ENCODE peak calls at places on chromosomes 4 and X, in four cellular contexts. One of them, this sample, is unnamed.

GRCh38 chr4:177266492-177266891 is 43.2 kb upstream of the NEIL3 start:
- DNase-seq in K562: no peak
- DNase-seq in GM12878: no peak
- DNase-seq in HepG2: no peak
- DNase-seq in this sample: no peak

GRCh38 chr4:15552557-15553362 is 83.1 kb downstream of the CC2D2A start:
- DNase-seq in K562: no peak
- DNase-seq in GM12878: no peak
- DNase-seq in HepG2: no peak
- DNase-seq in this sample: no peak

GRCh38 chr4:87153078-87153477 is 67.3 kb downstream of the KLHL8 start:
- DNase-seq in GM12878: no peak
- DNase-seq in K562: no peak
- DNase-seq in HepG2: no peak
- DNase-seq in this sample: no peak

GRCh38 chrX:136059350-136059749 is 74.1 kb downstream of the SLC9A6 start:
- DNase-seq in K562: no peak
- DNase-seq in HepG2: no peak
- DNase-seq in GM12878: no peak
- DNase-seq in this sample: no peak

GRCh38 chrX:103554687-103555417 is 30.5 kb upstream of the TCEAL4 start:
- DNase-seq in GM12878: no peak
- DNase-seq in HepG2: no peak
- DNase-seq in K562: peak; percentile 78
- DNase-seq in this sample: peak; percentile 88

GRCh38 chrX:70030242-70030823 is 19.4 kb downstream of the AWAT2 start:
- DNase-seq in HepG2: peak; percentile 7
- DNase-seq in K562: peak; percentile 53
- DNase-seq in GM12878: no peak
- DNase-seq in this sample: peak; percentile 77

GRCh38 chr4:176498857-176499256 is 179.1 kb downstream of the SPCS3 start:
- DNase-seq in K562: no peak
- DNase-seq in HepG2: no peak
- DNase-seq in GM12878: no peak
- DNase-seq in this sample: no peak

GRCh38 chr4:151692443-151692782 is 68.4 kb downstream of the GATB start:
- DNase-seq in GM12878: no peak
- DNase-seq in K562: no peak
- DNase-seq in HepG2: no peak
- DNase-seq in this sample: no peak

GRCh38 chr4:108725457-108725856 is 37.4 kb downstream of the ETNPPL start:
- DNase-seq in GM12878: no peak
- DNase-seq in HepG2: no peak
- DNase-seq in K562: no peak
- DNase-seq in this sample: no peak

GRCh38 chrX:10579018-10579752 is 41.2 kb downstream of the MID1 start:
- DNase-seq in HepG2: peak; percentile 62
- DNase-seq in GM12878: no peak
- DNase-seq in K562: no peak
- DNase-seq in this sample: no peak

GRCh38 chr4:38128478-38129451 is 168.6 kb downstream of the PTTG2 start:
- DNase-seq in K562: no peak
- DNase-seq in GM12878: peak; percentile 95
- DNase-seq in HepG2: peak; percentile 91
- DNase-seq in this sample: no peak

GRCh38 chr4:119080721-119081541 is 54.7 kb upstream of the MYOZ2 start:
- DNase-seq in GM12878: no peak
- DNase-seq in HepG2: peak; percentile 96
- DNase-seq in K562: no peak
- DNase-seq in this sample: no peak

GRCh38 chrX:79415056-79415455 is 47.9 kb upstream of the ITM2A start:
- DNase-seq in GM12878: no peak
- DNase-seq in HepG2: no peak
- DNase-seq in K562: no peak
- DNase-seq in this sample: no peak

GRCh38 chrX:133985164-133986007 is at the start of gene GPC3:
- DNase-seq in GM12878: no peak
- DNase-seq in HepG2: peak; percentile 73
- DNase-seq in K562: peak; percentile 24
- DNase-seq in this sample: peak; percentile 85

GRCh38 chr4:145881991-145882390 is 56.6 kb downstream of the ZNF827 start:
- DNase-seq in GM12878: no peak
- DNase-seq in HepG2: no peak
- DNase-seq in K562: no peak
- DNase-seq in this sample: no peak
- TF ChIP-seq TARDBP in GM12878: no peak
- TF ChIP-seq TARDBP in HepG2: no peak
- TF ChIP-seq TARDBP in K562: no peak
- TF ChIP-seq TARDBP in this sample: no peak

DNA sequence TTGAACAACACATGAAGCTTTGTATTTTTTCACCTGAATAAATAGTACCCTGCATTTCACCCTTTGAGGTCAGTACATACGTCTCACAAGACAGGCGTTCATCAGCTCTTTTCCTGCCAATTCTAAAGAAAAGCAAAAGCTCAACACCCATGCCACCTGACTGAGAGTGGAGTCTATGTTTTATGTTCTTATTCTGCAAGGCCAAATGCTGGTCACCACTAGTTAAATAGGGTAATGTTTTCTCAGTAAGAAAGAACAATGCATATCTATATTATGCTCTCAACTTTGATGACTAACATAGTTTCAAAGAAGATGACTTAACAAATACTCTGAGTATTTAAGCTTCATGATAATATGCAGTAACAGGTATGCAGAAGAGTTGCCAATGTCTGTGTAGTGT is 336.3 kb upstream of the BMP3 start:
- DNase-seq in GM12878: no peak
- DNase-seq in K562: no peak
- DNase-seq in HepG2: peak; percentile 5
- DNase-seq in this sample: no peak
- TF ChIP-seq FOXM1 in GM12878: no peak
- TF ChIP-seq FOXM1 in K562: no peak
- TF ChIP-seq FOXM1 in HepG2: no peak
- TF ChIP-seq FOXM1 in this sample: no peak

GRCh38 chr4:139585468-139585867 is 29.4 kb upstream of the SETD7 start:
- DNase-seq in K562: no peak
- DNase-seq in GM12878: no peak
- DNase-seq in HepG2: no peak
- DNase-seq in this sample: no peak

GRCh38 chr4:139589619-139590018 is 33.6 kb upstream of the SETD7 start:
- DNase-seq in HepG2: no peak
- DNase-seq in GM12878: no peak
- DNase-seq in K562: no peak
- DNase-seq in this sample: no peak

GRCh38 chr4:139584019-139584418 is 28.0 kb upstream of the SETD7 start:
- DNase-seq in GM12878: no peak
- DNase-seq in HepG2: no peak
- DNase-seq in K562: no peak
- DNase-seq in this sample: no peak

GRCh38 chr4:139584784-139585183 is 28.8 kb upstream of the SETD7 start:
- DNase-seq in K562: no peak
- DNase-seq in GM12878: no peak
- DNase-seq in HepG2: no peak
- DNase-seq in this sample: no peak

DNA sequence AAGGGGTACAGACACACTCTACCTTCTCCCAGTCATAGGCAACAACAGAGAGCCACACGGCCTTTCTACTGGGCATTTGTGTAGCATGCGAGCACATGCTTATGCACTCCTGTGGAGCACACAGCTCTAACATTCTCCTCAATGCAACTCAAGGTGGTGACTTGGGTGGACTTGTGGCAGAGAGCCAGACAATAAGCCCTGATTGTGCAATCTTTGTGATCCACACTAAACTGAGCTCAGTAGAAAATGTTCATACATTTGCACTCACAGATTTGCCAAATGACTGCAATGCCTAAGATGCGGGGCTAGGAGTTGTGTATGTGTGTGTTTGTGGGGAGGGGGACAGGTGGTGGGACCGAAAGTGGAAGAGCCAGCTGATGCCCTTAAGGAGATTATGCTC is 31.4 kb upstream of the SETD7 start:
- DNase-seq in K562: no peak
- DNase-seq in GM12878: no peak
- DNase-seq in HepG2: no peak
- DNase-seq in this sample: no peak
- TF ChIP-seq TARDBP in K562: no peak
- TF ChIP-seq TARDBP in GM12878: no peak
- TF ChIP-seq TARDBP in HepG2: no peak
- TF ChIP-seq TARDBP in this sample: no peak

DNA sequence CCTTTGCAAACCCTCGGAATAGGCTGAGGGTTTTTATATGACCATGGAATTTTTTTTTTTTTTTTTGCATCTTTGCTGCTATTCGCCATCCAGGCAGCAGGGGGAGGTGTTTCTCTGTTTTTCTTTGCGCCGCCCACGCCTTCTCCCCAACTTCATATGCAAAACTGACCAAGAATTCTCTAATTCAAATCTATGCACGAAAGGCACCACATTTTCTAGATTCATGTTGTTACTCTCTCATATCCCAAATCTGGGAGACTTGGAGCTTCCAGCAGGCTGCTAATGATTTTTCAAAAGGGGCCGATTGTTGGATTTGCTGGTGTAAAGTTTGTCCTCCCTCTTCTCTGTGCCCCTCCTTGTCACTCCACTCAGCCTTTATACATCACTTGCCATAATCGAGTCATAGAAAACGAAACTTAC is 29.1 kb upstream of the BOD1L1 start:
- DNase-seq in HepG2: peak; percentile 19
- DNase-seq in K562: peak; percentile 61
- DNase-seq in GM12878: peak; percentile 43
- DNase-seq in this sample: peak; percentile 54
- TF ChIP-seq FOXM1 in HepG2: no peak
- TF ChIP-seq FOXM1 in K562: no peak
- TF ChIP-seq FOXM1 in GM12878: no peak
- TF ChIP-seq FOXM1 in this sample: no peak

GRCh38 chr4:168241953-168242352 is 76.6 kb downstream of the DDX60 start:
- DNase-seq in HepG2: no peak
- DNase-seq in K562: peak; percentile 1
- DNase-seq in GM12878: no peak
- DNase-seq in this sample: no peak
- TF ChIP-seq TARDBP in HepG2: no peak
- TF ChIP-seq TARDBP in K562: no peak
- TF ChIP-seq TARDBP in GM12878: no peak
- TF ChIP-seq TARDBP in this sample: no peak

GRCh38 chr4:111556861-111557260 is 588.4 kb upstream of the FAM241A start:
- DNase-seq in HepG2: no peak
- DNase-seq in GM12878: no peak
- DNase-seq in K562: no peak
- DNase-seq in this sample: no peak

GRCh38 chr4:111556141-111556781 is 589.0 kb upstream of the FAM241A start:
- DNase-seq in HepG2: no peak
- DNase-seq in K562: no peak
- DNase-seq in GM12878: no peak
- DNase-seq in this sample: no peak
- TF ChIP-seq FOXM1 in HepG2: no peak
- TF ChIP-seq FOXM1 in K562: no peak
- TF ChIP-seq FOXM1 in GM12878: no peak
- TF ChIP-seq FOXM1 in this sample: no peak

GRCh38 chrX:153522259-153522658 is 4.8 kb downstream of the ATP2B3 start:
- DNase-seq in K562: no peak
- DNase-seq in HepG2: no peak
- DNase-seq in GM12878: no peak
- DNase-seq in this sample: no peak
- TF ChIP-seq TARDBP in K562: no peak
- TF ChIP-seq TARDBP in HepG2: no peak
- TF ChIP-seq TARDBP in GM12878: no peak
- TF ChIP-seq TARDBP in this sample: no peak

GRCh38 chr4:127844605-127845116 is 36.0 kb upstream of the PLK4 start:
- DNase-seq in HepG2: no peak
- DNase-seq in GM12878: no peak
- DNase-seq in K562: peak; percentile 64
- DNase-seq in this sample: no peak
- TF ChIP-seq FOXM1 in HepG2: no peak
- TF ChIP-seq FOXM1 in GM12878: no peak
- TF ChIP-seq FOXM1 in K562: no peak
- TF ChIP-seq FOXM1 in this sample: no peak

DNA sequence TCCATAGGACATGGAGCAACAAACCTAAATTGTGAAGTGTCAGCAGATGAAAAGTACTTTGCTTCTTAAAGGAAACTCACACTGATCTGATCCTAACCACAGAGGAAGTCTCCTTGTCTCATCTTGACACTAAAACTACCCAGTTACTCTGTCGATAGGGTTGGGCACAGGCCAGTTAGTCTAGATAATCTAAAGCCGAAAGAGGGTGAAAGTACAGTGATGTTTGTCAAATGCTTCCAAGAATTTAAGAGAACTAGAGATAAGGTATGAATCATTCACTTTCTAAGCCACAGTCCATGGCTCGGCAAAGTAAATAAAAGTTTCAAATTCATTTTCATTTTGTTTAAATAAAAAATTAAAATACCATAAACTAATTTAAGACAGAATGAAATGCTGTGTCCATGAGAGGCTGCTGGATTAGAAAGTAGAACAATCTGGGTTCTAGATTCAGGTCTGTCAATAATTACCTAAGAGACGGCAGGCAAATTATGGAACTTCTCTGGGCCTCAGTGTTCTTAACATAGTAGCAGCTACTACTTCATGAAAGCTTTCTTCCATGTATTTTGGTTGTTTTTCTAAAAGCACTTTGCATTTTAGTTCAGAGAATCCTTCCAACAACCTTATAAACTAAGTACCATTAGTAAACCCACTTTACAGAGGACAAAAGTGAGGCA is 176.7 kb downstream of the LDB2 start:
- DNase-seq in HepG2: peak; percentile 2
- DNase-seq in K562: peak; percentile 21
- DNase-seq in GM12878: no peak
- DNase-seq in this sample: no peak
- TF ChIP-seq TARDBP in HepG2: no peak
- TF ChIP-seq TARDBP in K562: no peak
- TF ChIP-seq TARDBP in GM12878: no peak
- TF ChIP-seq TARDBP in this sample: no peak

DNA sequence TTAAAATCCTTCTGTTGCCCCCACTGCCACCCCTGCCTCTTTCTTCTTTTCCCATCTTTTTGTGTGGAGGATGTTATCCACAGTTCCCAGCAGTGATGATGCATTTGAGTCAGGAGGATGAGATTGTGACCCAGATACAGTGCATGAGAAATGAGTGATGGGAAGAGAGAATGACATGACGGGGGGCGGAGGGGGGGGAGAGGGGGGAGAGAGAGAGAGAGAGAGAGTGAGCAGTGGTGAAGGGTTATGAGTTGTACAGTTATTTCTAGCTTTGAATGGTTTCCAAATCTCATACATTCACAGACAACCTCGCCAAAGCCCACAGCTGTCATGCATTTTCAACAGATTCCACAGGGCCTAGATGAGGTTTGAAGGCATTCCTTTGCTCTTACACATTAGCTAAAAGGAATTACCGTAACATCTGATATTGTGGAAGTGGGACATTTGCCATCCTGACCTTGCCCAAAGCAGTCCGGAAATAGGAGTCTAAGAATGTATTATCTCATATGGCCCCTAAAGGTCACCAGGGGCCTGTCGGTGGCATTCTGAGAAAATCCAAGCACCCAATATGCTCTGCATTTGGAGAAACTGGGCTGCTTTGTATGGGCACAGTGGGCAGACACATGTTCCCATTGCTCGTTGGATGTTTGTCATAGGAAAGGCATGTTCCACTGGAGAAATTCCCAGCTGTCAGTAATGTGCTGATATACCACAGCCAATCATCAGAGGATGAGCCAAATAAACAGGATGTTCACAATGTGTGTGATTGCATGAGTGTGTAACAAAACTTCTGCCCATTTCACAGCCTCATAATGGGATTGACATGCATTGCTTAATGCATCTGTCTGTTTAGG is 435.8 kb downstream of the SPRY1 start:
- DNase-seq in K562: no peak
- DNase-seq in GM12878: no peak
- DNase-seq in HepG2: no peak
- DNase-seq in this sample: no peak
- TF ChIP-seq FOXM1 in K562: no peak
- TF ChIP-seq FOXM1 in GM12878: no peak
- TF ChIP-seq FOXM1 in HepG2: no peak
- TF ChIP-seq FOXM1 in this sample: no peak